ENCODE peak calls at places on chromosomes 6 and 20, in ten cellular contexts. H is NCI-H748 treated with DMSO at 0.1 percent for 48 hours; K is left ventricle myocardium superior; B is stimulated activated CD8-positive, alpha-beta memory T cell treated with anti-CD3 and anti-CD28 coated beads, Interleukin-12 subunit alpha, Interleukin-12 subunit beta, amount 100 ng/mL, for 4 hours; T is fibroblast of the conjunctiva; V is HS-5; U is cardiac muscle cell; J is MCF 10A; G is CD8-positive, alpha-beta memory T cell; A is NCI-H1417. E is an unnamed sample.

GRCh38 chr6:43120938-43121913 is 45.1 kb downstream of the PTK7 start:
- DNase-seq in J (peak; percentile 97), B (no peak), V (peak; percentile 91), G (no peak), T (peak; percentile 97), U (no peak), H (no peak), A (no peak), K (peak; percentile 62), E (no peak)

GRCh38 chr6:36752187-36752885 is 54.7 kb downstream of the RAB44 start:
- DNase-seq in V (no peak), U (no peak), K (no peak), G (no peak), J (peak; percentile 54), B (no peak), T (no peak), A (peak; percentile 35), H (no peak), E (no peak)

GRCh38 chr6:23446394-23447001 is 679.5 kb upstream of the NRSN1 start:
- DNase-seq in G (no peak), V (no peak), T (peak; percentile 28), K (no peak), A (peak; percentile 39), U (peak; percentile 49), J (peak; percentile 47), B (no peak), H (peak; percentile 80), E (peak; percentile 3)

GRCh38 chr6:140178550-140179334 is 804.3 kb upstream of the CITED2 start:
- DNase-seq in V (peak; percentile 81), J (peak; percentile 17), B (no peak), T (peak; percentile 28), A (no peak), G (no peak), K (no peak), U (no peak), H (no peak), E (no peak)

GRCh38 chr6:72858204-72858603 is 236.3 kb downstream of the KCNQ5 start:
- DNase-seq in A (no peak), H (no peak), T (no peak), B (no peak), K (no peak), J (no peak), U (no peak), V (no peak), G (no peak), E (no peak)

GRCh38 chr20:21613512-21613911 is 92.0 kb upstream of the PAX1 start:
- DNase-seq in T (no peak), J (peak; percentile 27), U (no peak), A (peak; percentile 46), V (no peak), H (peak; percentile 81), B (no peak), G (no peak), K (no peak), E (no peak)

GRCh38 chr6:124164363-124164762 is 360.7 kb downstream of the NKAIN2 start:
- DNase-seq in U (no peak), T (peak; percentile 2), V (no peak), A (no peak), G (no peak), B (no peak), K (no peak), H (no peak), J (no peak), E (no peak)

GRCh38 chr20:35011589-35012226 is 56.0 kb downstream of the MYH7B start:
- DNase-seq in V (no peak), J (no peak), B (no peak), U (peak; percentile 18), K (peak; percentile 13), A (no peak), G (no peak), H (no peak), T (no peak), E (no peak)

GRCh38 chr6:143110996-143111395 is 50.3 kb downstream of the AIG1 start:
- DNase-seq in K (no peak), B (no peak), H (no peak), V (no peak), U (no peak), T (no peak), A (no peak), G (no peak), J (no peak), E (no peak)

GRCh38 chr6:106883808-106884262 is 90.7 kb downstream of the CD24 start:
- DNase-seq in U (peak; percentile 14), K (no peak), J (peak; percentile 17), T (no peak), V (no peak), G (no peak), H (no peak), A (no peak), B (no peak), E (no peak)

GRCh38 chr6:112936476-112936875 is 589.3 kb downstream of the RFPL4B start:
- DNase-seq in T (peak; percentile 84), G (no peak), V (peak; percentile 8), K (no peak), U (no peak), B (no peak), J (peak; percentile 61), A (no peak), H (no peak), E (no peak)

GRCh38 chr20:1661542-1662299 is 4.1 kb upstream of the SIRPG start:
- DNase-seq in A (no peak), G (no peak), T (no peak), V (no peak), B (no peak), K (no peak), U (no peak), J (no peak), H (no peak), E (no peak)

GRCh38 chr6:151154418-151154817 is 85.3 kb upstream of the AKAP12 start:
- DNase-seq in A (no peak), G (no peak), B (no peak), V (no peak), H (no peak), U (peak; percentile 34), J (peak; percentile 22), K (peak; percentile 64), T (no peak), E (no peak)

GRCh38 chr6:16956371-16956770 is 145.5 kb upstream of the STMND1 start:
- DNase-seq in V (no peak), J (no peak), H (no peak), U (no peak), B (no peak), T (no peak), K (no peak), A (no peak), G (no peak), E (no peak)

GRCh38 chr6:44806656-44807055 is 419.1 kb downstream of the CDC5L start:
- DNase-seq in T (no peak), G (no peak), J (no peak), H (no peak), B (no peak), V (no peak), A (no peak), U (no peak), K (no peak), E (no peak)

GRCh38 chr20:62920039-62920645 is 6.2 kb downstream of the DIDO1 start:
- DNase-seq in J (no peak), T (no peak), V (no peak), U (peak; percentile 14), K (no peak), A (no peak), G (no peak), B (no peak), H (no peak), E (no peak)

GRCh38 chr20:8777866-8778265 is 291.0 kb upstream of the PLCB4 start:
- DNase-seq in B (no peak), H (no peak), J (no peak), U (no peak), G (no peak), T (no peak), A (no peak), K (no peak), V (peak; percentile 9), E (no peak)

GRCh38 chr6:31352497-31353368 is 4.2 kb downstream of the HLA-B start:
- DNase-seq in A (no peak), T (no peak), B (no peak), V (no peak), J (no peak), H (no peak), G (no peak), U (no peak), K (no peak), E (no peak)

GRCh38 chr20:3563113-3563512 is 92.3 kb downstream of the ATRN start:
- DNase-seq in G (no peak), H (no peak), V (no peak), B (no peak), K (no peak), U (no peak), A (no peak), J (no peak), T (no peak), E (no peak)

GRCh38 chr20:32934580-32934979 is 69.7 kb downstream of the SUN5 start:
- DNase-seq in G (no peak), B (no peak), H (no peak), V (no peak), J (no peak), U (no peak), A (no peak), K (no peak), T (no peak), E (no peak)

E was measured in nephron progenitor cell.